ENCODE peak calls at places on chromosomes 6 and 20, in nine cellular contexts. F is heart right ventricle, I is BJ, P is PC-3, G is H7, E is SJCRH30, U is hepatocyte, Z is GM23338, V is lower leg skin. Y is an unnamed sample.

GRCh38 chr6:134175532-134176282 is 123.3 kb upstream of the SLC2A12 start:
- DNase-seq in G (peak; percentile 80), F (peak; percentile 82), Z (peak; percentile 63), V (peak; percentile 94), E (peak; percentile 64), P (peak; percentile 67), I (no peak), U (peak; percentile 79), Y (peak; percentile 91)

GRCh38 chr20:41034239-41034638 is 5.6 kb downstream of the TOP1 start:
- DNase-seq in U (no peak), Z (no peak), G (no peak), V (no peak), I (no peak), F (no peak), E (no peak), P (no peak), Y (no peak)

GRCh38 chr6:107328081-107328480 is 131.3 kb downstream of the PDSS2 start:
- DNase-seq in Z (no peak), P (no peak), F (no peak), G (no peak), V (no peak), E (no peak), I (no peak), U (no peak), Y (no peak)

GRCh38 chr6:164098857-164099534 is 684.5 kb downstream of the QKI start:
- DNase-seq in I (no peak), F (peak; percentile 34), Z (no peak), E (peak; percentile 47), P (no peak), V (no peak), U (peak; percentile 84), G (no peak), Y (peak; percentile 85)

GRCh38 chr6:42193491-42193894 is 1.3 kb downstream of the GUCA1B start:
- DNase-seq in U (no peak), I (no peak), G (peak; percentile 64), E (no peak), F (no peak), P (peak; percentile 27), Z (peak; percentile 69), V (peak; percentile 81), Y (no peak)

GRCh38 chr20:57435498-57436222 is 44.5 kb downstream of the RBM38 start:
- DNase-seq in F (peak; percentile 62), U (no peak), G (peak; percentile 80), I (no peak), V (no peak), P (peak; percentile 97), Z (peak; percentile 63), E (peak; percentile 100), Y (no peak)

GRCh38 chr6:47047479-47048411 is 5.6 kb upstream of the ADGRF1 start:
- DNase-seq in P (peak; percentile 97), G (peak; percentile 30), I (peak; percentile 53), U (peak; percentile 88), Z (peak; percentile 92), F (no peak), V (no peak), E (peak; percentile 93), Y (peak; percentile 66)

GRCh38 chr6:22828179-22829062 is 259.1 kb downstream of the HDGFL1 start:
- DNase-seq in G (peak; percentile 69), E (peak; percentile 79), I (peak; percentile 94), Z (peak; percentile 74), V (no peak), F (no peak), U (peak; percentile 89), P (peak; percentile 97), Y (no peak)

GRCh38 chr6:132147530-132148011 is 196.4 kb upstream of the CCN2 start:
- DNase-seq in E (peak; percentile 18), U (no peak), I (peak; percentile 100), Z (peak; percentile 12), F (no peak), P (no peak), V (no peak), G (no peak), Y (no peak)

GRCh38 chr6:158818580-158819212 is 472 bp downstream of the EZR start:
- DNase-seq in I (no peak), U (peak; percentile 79), G (peak; percentile 88), F (peak; percentile 66), E (peak; percentile 74), V (peak; percentile 93), Z (peak; percentile 73), P (peak; percentile 38), Y (peak; percentile 73)

DNA sequence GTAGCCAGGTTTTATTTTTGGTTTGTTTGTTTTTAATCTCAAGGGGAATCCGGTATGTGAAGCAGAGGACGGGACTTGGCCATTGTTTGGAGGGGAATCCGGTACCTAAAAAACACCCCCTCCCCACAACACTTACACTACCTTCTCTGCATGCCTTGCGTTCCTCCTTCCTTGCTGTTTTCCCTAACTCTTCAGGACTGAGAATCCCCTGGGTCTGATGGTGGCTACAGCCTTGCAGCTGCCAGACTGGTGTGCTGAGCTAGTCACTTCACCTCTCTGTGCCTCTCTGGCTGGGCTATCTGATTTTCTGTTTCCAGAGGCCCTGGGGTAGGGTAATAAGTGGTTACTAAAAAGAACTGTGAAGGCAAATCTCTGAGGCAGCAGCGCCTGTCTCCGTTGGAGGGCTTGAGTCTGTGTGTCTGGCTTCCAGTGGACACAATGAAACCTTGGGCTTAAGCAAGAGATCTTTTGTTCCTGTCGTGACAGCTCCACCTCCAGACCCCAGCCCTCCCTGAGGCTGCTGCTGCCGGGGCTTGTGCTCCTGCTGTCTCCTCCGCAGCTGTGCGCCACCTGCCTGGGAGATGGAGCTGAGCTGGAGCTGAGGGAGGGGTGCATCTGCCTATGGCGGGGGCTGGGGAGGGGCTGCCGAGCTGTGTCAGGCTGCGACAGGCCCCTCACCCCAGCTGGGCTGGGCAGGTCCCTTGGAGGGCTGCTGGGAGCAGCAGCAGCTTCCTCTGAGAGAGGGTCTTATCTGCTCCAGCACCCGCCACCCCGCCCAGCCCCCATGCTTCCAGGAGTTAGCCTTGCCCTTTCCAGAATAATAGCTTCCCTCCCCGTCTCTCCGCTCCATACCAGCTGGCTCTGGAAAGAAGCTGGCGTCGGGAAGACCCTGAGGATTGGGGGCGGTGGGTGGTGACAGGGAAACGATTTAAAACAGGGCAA is 65.8 kb upstream of the CCDC167 start:
- DNase-seq in P (no peak), Z (peak; percentile 85), U (peak; percentile 59), I (no peak), E (peak; percentile 51), F (peak; percentile 19), G (peak; percentile 92), V (no peak), Y (no peak)
- H3K4me3 ChIP-seq in P (peak overlapping the region; percentile 17), Z (peak overlapping the region; percentile 84), U (peak overlapping the region; percentile 12), I (peak overlapping the region; percentile 34), E (peak overlapping the region; percentile 33), F (peak overlapping the region; percentile 34), G (peak overlapping the region; percentile 47), V (no peak overlapping the region), Y (peak overlapping the region; percentile 48)

DNA sequence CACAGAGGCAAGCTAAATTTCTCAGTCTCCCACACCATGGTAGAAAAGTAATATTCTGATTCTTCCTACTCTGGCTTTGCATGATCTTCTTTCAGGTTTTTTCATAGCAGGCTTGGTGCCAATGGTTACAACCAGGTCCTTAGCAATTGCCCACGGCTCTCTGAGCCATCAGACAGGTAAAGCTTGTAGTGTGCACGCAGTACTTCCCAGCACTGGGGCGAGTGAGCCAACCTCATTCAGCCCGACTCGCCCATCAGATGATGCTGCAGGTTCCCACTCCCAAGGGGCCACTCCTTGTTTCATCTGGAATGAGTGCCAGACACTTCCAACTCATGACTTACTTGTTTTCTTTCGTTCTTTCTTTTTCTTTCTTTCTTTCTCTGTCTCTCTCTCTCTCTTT is 78.3 kb downstream of the PERP start:
- DNase-seq in G (no peak), F (no peak), V (no peak), E (no peak), U (no peak), Z (no peak), I (no peak), P (peak; percentile 63), Y (no peak)
- H3K4me3 ChIP-seq in G (no peak overlapping the region), F (no peak overlapping the region), V (no peak overlapping the region), E (no peak overlapping the region), U (no peak overlapping the region), Z (no peak overlapping the region), I (no peak overlapping the region), P (no peak overlapping the region), Y (no peak overlapping the region)

GRCh38 chr20:61924858-61925554 is 140.7 kb downstream of the TAF4 start:
- DNase-seq in P (no peak), V (no peak), E (no peak), U (no peak), I (no peak), G (peak; percentile 57), F (peak; percentile 3), Z (no peak), Y (no peak)
- H3K4me3 ChIP-seq in P (peak overlapping the region; percentile 55), V (no peak overlapping the region), E (no peak overlapping the region), U (no peak overlapping the region), I (no peak overlapping the region), G (no peak overlapping the region), F (no peak overlapping the region), Z (no peak overlapping the region), Y (no peak overlapping the region)

GRCh38 chr6:51249798-51250197 is 431.1 kb downstream of the TFAP2B start:
- DNase-seq in F (no peak), P (no peak), V (no peak), U (no peak), E (no peak), Z (no peak), G (no peak), I (no peak), Y (no peak)
- H3K4me3 ChIP-seq in F (no peak overlapping the region), P (no peak overlapping the region), V (no peak overlapping the region), U (no peak overlapping the region), E (no peak overlapping the region), Z (no peak overlapping the region), G (no peak overlapping the region), I (no peak overlapping the region), Y (no peak overlapping the region)

DNA sequence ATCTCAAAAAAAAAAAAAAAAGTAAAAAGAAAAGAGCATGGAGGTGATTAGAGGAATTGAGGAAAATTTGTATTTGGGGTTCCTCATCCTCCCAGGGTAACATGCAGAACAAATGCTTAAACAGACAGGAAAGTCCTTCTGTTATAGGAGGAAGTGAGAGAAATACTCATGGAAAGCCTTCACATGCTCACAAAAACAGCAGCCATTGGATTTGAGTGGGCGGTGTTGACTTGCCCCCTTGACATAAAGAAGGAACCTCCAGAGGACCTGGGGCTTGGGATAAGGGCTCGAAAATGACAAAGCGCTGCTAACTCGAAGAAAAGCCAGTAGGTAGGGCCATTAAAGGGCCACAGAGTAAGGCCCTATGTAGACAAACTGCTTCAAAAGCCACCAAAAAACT is 17.5 kb upstream of the SAMHD1 start:
- DNase-seq in U (no peak), V (no peak), E (no peak), Z (no peak), G (no peak), P (no peak), I (no peak), F (no peak), Y (no peak)
- H3K4me3 ChIP-seq in U (no peak overlapping the region), V (no peak overlapping the region), E (no peak overlapping the region), Z (no peak overlapping the region), G (no peak overlapping the region), P (no peak overlapping the region), I (no peak overlapping the region), F (no peak overlapping the region), Y (no peak overlapping the region)

DNA sequence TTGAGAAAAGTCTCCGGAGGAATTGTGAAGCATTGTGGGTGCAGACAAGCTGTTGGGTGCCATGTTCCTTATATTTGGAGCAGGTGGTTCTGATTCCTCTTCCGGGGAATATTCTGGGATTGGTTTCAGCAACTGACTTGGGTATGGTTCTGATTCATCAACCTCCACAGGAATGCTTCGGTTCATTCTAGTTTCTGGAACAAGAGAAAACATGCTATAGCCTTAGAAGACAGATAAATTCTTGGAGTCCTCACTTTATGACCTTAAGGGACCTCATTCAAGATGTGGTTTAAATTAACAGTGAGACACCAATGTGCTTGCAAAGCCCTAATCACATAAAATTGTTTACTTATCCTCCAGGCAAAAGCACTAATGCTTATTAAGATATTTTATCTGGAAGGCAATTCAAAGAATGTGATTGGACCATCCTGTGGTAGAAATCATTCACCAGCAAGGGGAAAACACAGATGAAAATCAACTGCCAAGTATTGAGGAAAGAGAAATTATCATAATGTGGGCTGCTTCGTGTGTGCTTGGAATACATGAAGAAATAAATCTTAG is 13.7 kb downstream of the TRAF3IP2 start:
- DNase-seq in P (peak; percentile 37), I (peak; percentile 85), G (no peak), V (no peak), Z (no peak), U (no peak), F (no peak), E (no peak), Y (no peak)
- H3K4me3 ChIP-seq in P (peak overlapping the region; percentile 45), I (no peak overlapping the region), G (no peak overlapping the region), V (no peak overlapping the region), Z (no peak overlapping the region), U (no peak overlapping the region), F (no peak overlapping the region), E (no peak overlapping the region), Y (no peak overlapping the region)